ENCODE peak calls at places on chromosomes 11 and 22, in five cellular contexts. S is GM23248, R is EL, Q is NCI-H1694 treated with DMSO at 0.1 percent for 48 hours, O is pons. A is an unnamed sample.

GRCh38 chr11:10050561-10050960 is 243.5 kb downstream of the SBF2 start:
- DNase-seq in S (peak; percentile 34), R (peak; percentile 59), Q (no peak), O (no peak), A (no peak)

GRCh38 chr11:44626645-44627044 is 61.2 kb downstream of the CD82 start:
- DNase-seq in S (no peak), R (no peak), Q (no peak), O (no peak), A (no peak)

GRCh38 chr11:13114566-13115465 is 105.7 kb downstream of the RASSF10 start:
- DNase-seq in S (peak; percentile 10), R (peak; percentile 12), Q (peak; percentile 1), O (peak; percentile 11), A (peak; percentile 63)

GRCh38 chr22:39117585-39118191 is 20.6 kb downstream of the APOBEC3H start:
- DNase-seq in S (peak; percentile 53), R (peak; percentile 55), Q (no peak), O (peak; percentile 52), A (peak; percentile 50)

GRCh38 chr22:44133161-44133560 is 47.6 kb upstream of the PARVG start:
- DNase-seq in S (peak; percentile 78), R (no peak), Q (no peak), O (no peak), A (no peak)

GRCh38 chr22:38238519-38239051 is 34.2 kb downstream of the TMEM184B start:
- DNase-seq in S (peak; percentile 91), R (no peak), Q (no peak), O (peak; percentile 69), A (peak; percentile 61)

GRCh38 chr11:31687256-31687655 is 123.9 kb downstream of the PAX6 start:
- DNase-seq in S (peak; percentile 36), R (no peak), Q (no peak), O (no peak), A (no peak)

GRCh38 chr11:38089728-38090127 is 1491.7 kb upstream of the RAG2 start:
- DNase-seq in S (no peak), R (peak; percentile 13), Q (no peak), O (no peak), A (no peak)

GRCh38 chr22:17699696-17700330 is 61.3 kb downstream of the BCL2L13 start:
- DNase-seq in S (no peak), R (no peak), Q (no peak), O (no peak), A (no peak)

GRCh38 chr11:46064221-46064620 is 57.0 kb downstream of the PHF21A start:
- DNase-seq in S (peak; percentile 56), R (peak; percentile 12), Q (no peak), O (no peak), A (no peak)

GRCh38 chr11:60221706-60222105 is 21.2 kb downstream of the MS4A4E start:
- DNase-seq in S (no peak), R (no peak), Q (no peak), O (no peak), A (no peak)

GRCh38 chr11:73623651-73624050 is 22.7 kb upstream of the PLEKHB1 start:
- DNase-seq in S (no peak), R (no peak), Q (no peak), O (peak; percentile 68), A (peak; percentile 64)

GRCh38 chr11:48116843-48117242 is 99.8 kb upstream of the OR4B1 start:
- DNase-seq in S (peak; percentile 40), R (no peak), Q (no peak), O (no peak), A (no peak)

GRCh38 chr11:15651782-15652181 is 537.1 kb downstream of the INSC start:
- DNase-seq in S (no peak), R (no peak), Q (peak; percentile 56), O (no peak), A (peak; percentile 28)

GRCh38 chr22:17712441-17712840 is 61.8 kb downstream of the BID start:
- DNase-seq in S (peak; percentile 61), R (peak; percentile 22), Q (peak; percentile 1), O (no peak), A (no peak)

GRCh38 chr22:43862074-43862881 is at the start of gene SULT4A1:
- DNase-seq in S (peak; percentile 46), R (no peak), Q (peak; percentile 33), O (no peak), A (no peak)

GRCh38 chr22:36017661-36018091 is 10.9 kb downstream of the RBFOX2 start:
- DNase-seq in S (no peak), R (no peak), Q (no peak), O (no peak), A (no peak)

GRCh38 chr11:48047616-48048015 is 67.3 kb downstream of the PTPRJ start:
- DNase-seq in S (peak; percentile 70), R (peak; percentile 65), Q (no peak), O (no peak), A (no peak)

GRCh38 chr22:21865041-21865440 is 2.4 kb downstream of the MAPK1 start:
- DNase-seq in S (peak; percentile 99), R (peak; percentile 84), Q (no peak), O (peak; percentile 68), A (peak; percentile 72)

GRCh38 chr11:112118176-112118575 is 31.5 kb downstream of the SDHD start:
- DNase-seq in S (no peak), R (no peak), Q (no peak), O (no peak), A (no peak)

GRCh38 chr11:116932182-116932581 is 94.8 kb upstream of the APOA1 start:
- DNase-seq in S (no peak), R (no peak), Q (no peak), O (no peak), A (no peak)

GRCh38 chr11:98036810-98037209 is 983.9 kb upstream of the CNTN5 start:
- DNase-seq in S (no peak), R (no peak), Q (no peak), O (no peak), A (no peak)

GRCh38 chr11:95920460-95921105 is 3.3 kb downstream of the MTMR2 start:
- DNase-seq in S (peak; percentile 66), R (no peak), Q (no peak), O (no peak), A (no peak)

GRCh38 chr11:32184057-32185055 is 93.5 kb downstream of the RCN1 start:
- DNase-seq in S (no peak), R (no peak), Q (no peak), O (no peak), A (no peak)

GRCh38 chr11:71458146-71459070 is 5.4 kb downstream of the NADSYN1 start:
- DNase-seq in S (no peak), R (peak; percentile 11), Q (no peak), O (no peak), A (no peak)

GRCh38 chr11:47587039-47587675 is 679 bp downstream of the FAM180B start:
- DNase-seq in S (no peak), R (no peak), Q (no peak), O (peak; percentile 36), A (no peak)

GRCh38 chr11:73625690-73626318 is 20.6 kb upstream of the PLEKHB1 start:
- DNase-seq in S (peak; percentile 80), R (peak; percentile 67), Q (peak; percentile 67), O (peak; percentile 88), A (peak; percentile 93)

GRCh38 chr22:35593071-35593884 is 23.9 kb downstream of the MB start:
- DNase-seq in S (no peak), R (no peak), Q (no peak), O (no peak), A (no peak)